ENCODE peak calls at places on chromosomes 16 and 17, in four cellular contexts. H is astrocyte of the cerebellum, I is NCI-H1436, U is SK-MEL-5. R is an unnamed sample.

GRCh38 chr16:56606688-56607618 is 1.4 kb upstream of the MT2A start:
- DNase-seq in H (peak), I (no peak), U (peak), R (no peak)

GRCh38 chr17:6843241-6843890 is 11.8 kb upstream of the TEKT1 start:
- DNase-seq in H (peak), I (peak), U (peak), R (no peak)

GRCh38 chr16:86239381-86239780 is 270.9 kb upstream of the FOXF1 start:
- DNase-seq in H (no peak), I (no peak), U (no peak), R (no peak)

GRCh38 chr17:75288784-75289121 is 480 bp downstream of the SLC25A19 start:
- DNase-seq in H (no peak), I (peak), U (peak), R (peak)

GRCh38 chr17:61517265-61517664 is 65.0 kb downstream of the TBX4 start:
- DNase-seq in H (no peak), I (no peak), U (no peak), R (no peak)

GRCh38 chr17:19247423-19247822 is 10.3 kb downstream of the EPN2 start:
- DNase-seq in H (no peak), I (no peak), U (no peak), R (no peak)

GRCh38 chr17:67095803-67096202 is 51.4 kb downstream of the CACNG1 start:
- DNase-seq in H (no peak), I (no peak), U (no peak), R (no peak)

GRCh38 chr17:77555110-77555509 is 403.4 kb upstream of the TNRC6C start:
- DNase-seq in H (no peak), I (no peak), U (no peak), R (no peak)

GRCh38 chr17:50931003-50931878 is 65.1 kb upstream of the TOB1 start:
- DNase-seq in H (peak), I (peak), U (peak), R (peak)

GRCh38 chr17:75639771-75640555 is 6.7 kb downstream of the SMIM5 start:
- DNase-seq in H (no peak), I (no peak), U (no peak), R (no peak)

GRCh38 chr16:2532494-2533141 is 1.4 kb upstream of the CEMP1 start:
- DNase-seq in H (no peak), I (peak), U (peak), R (peak)

GRCh38 chr16:69363281-69363717 is 11.7 kb upstream of the TMED6 start:
- DNase-seq in H (no peak), I (no peak), U (no peak), R (no peak)